ENCODE peak calls at places on chromosomes 4 and X, in four cellular contexts. H, U, K and L are unnamed samples.
A peak's percentile ranks its signal among the peaks of the same experiment; 100 is the strongest.

GRCh38 chr4:2911868-2912267 is 51.3 kb downstream of the NOP14 start:
- DNase-seq in H (no peak), U (no peak), K (no peak), L (no peak)

GRCh38 chr4:20418865-20419451 is 167.3 kb downstream of the SLIT2 start:
- DNase-seq in H (peak; percentile 76), U (peak; percentile 48), K (peak; percentile 27), L (peak; percentile 21)

GRCh38 chr4:140174535-140174934 is 20.6 kb upstream of the MAML3 start:
- DNase-seq in H (no peak), U (no peak), K (no peak), L (no peak)

GRCh38 chrX:97102938-97103337 is 219.2 kb downstream of the RPA4 start:
- DNase-seq in H (no peak), U (no peak), K (no peak), L (no peak)

GRCh38 chr4:10590896-10591295 is 93.7 kb downstream of the CLNK start:
- DNase-seq in H (no peak), U (no peak), K (no peak), L (no peak)

GRCh38 chrX:47746446-47746845 is 87.5 kb upstream of the UXT start:
- DNase-seq in H (no peak), U (no peak), K (no peak), L (no peak)

GRCh38 chrX:2283111-2283847 is 217.5 kb downstream of the DHRSX start:
- DNase-seq in H (no peak), U (no peak), K (no peak), L (no peak)

GRCh38 chr4:27888523-27888922 is 1027.9 kb downstream of the STIM2 start:
- DNase-seq in H (no peak), U (no peak), K (no peak), L (no peak)

GRCh38 chrX:71458866-71459265 is 74.0 kb upstream of the OGT start:
- DNase-seq in H (no peak), U (peak; percentile 1), K (no peak), L (no peak)

GRCh38 chr4:52939739-52940138 is 77.6 kb downstream of the RASL11B start:
- DNase-seq in H (no peak), U (peak; percentile 34), K (no peak), L (no peak)

GRCh38 chr4:38414410-38414809 is 249.6 kb upstream of the KLF3 start:
- DNase-seq in H (no peak), U (no peak), K (no peak), L (no peak)

GRCh38 chrX:13077168-13077567 is 32.7 kb upstream of the FAM9C start:
- DNase-seq in H (peak; percentile 64), U (no peak), K (no peak), L (no peak)

GRCh38 chr4:74397748-74398426 is 32.9 kb downstream of the EREG start:
- DNase-seq in H (peak; percentile 30), U (no peak), K (no peak), L (no peak)

GRCh38 chr4:6106156-6106555 is 87.9 kb upstream of the C4orf50 start:
- DNase-seq in H (no peak), U (no peak), K (no peak), L (no peak)

GRCh38 chr4:37872310-37872988 is 18.4 kb upstream of the TBC1D1 start:
- DNase-seq in H (no peak), U (no peak), K (no peak), L (no peak)

GRCh38 chr4:186651624-186652023 is 72.0 kb downstream of the FAT1 start:
- DNase-seq in H (peak; percentile 37), U (peak; percentile 33), K (no peak), L (no peak)

GRCh38 chrX:67104982-67105757 is 438.7 kb upstream of the AR start:
- DNase-seq in H (no peak), U (no peak), K (no peak), L (no peak)

GRCh38 chr4:105281016-105281415 is 134.3 kb downstream of the TET2 start:
- DNase-seq in H (no peak), U (no peak), K (no peak), L (no peak)

GRCh38 chr4:99410075-99410474 is 25.1 kb downstream of the ADH7 start:
- DNase-seq in H (no peak), U (no peak), K (no peak), L (no peak)

GRCh38 chr4:99411041-99411440 is 24.1 kb downstream of the ADH7 start:
- DNase-seq in H (no peak), U (no peak), K (no peak), L (no peak)

GRCh38 chr4:99417125-99417524 is 18.0 kb downstream of the ADH7 start:
- DNase-seq in H (no peak), U (no peak), K (no peak), L (no peak)

GRCh38 chr4:99413160-99413559 is 22.0 kb downstream of the ADH7 start:
- DNase-seq in H (no peak), U (no peak), K (no peak), L (no peak)

DNA sequence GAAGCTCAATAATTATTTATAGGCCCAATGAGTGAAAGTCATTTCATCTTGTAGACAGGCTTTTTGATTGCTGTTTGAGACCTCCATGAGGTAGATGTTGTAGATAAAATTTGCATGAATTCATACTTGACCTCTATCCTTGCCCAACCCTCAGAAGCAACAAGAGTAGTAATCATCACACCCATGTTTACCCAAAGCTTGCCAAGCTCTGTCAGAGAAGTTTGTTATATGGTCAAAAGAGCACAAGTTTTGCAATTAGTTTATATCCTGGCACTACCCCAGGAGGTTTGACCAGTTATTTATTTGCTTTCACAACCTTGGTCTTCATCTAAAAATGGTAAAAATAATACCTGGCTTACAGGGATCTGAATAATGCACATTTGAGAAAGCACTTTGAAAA is 20.7 kb downstream of the ADH7 start:
- DNase-seq in H (no peak), U (no peak), K (no peak), L (no peak)
- TF ChIP-seq POLR2AphosphoS5 in H (no peak), U (no peak), K (no peak), L (no peak)

GRCh38 chrX:3461824-3462508 is 115.5 kb upstream of the MXRA5 start:
- DNase-seq in H (no peak), U (no peak), K (no peak), L (no peak)
- H3K4me2 ChIP-seq in H (no peak overlapping the region), U (no peak overlapping the region), K (peak overlapping the region; percentile 50), L (no peak overlapping the region)

DNA sequence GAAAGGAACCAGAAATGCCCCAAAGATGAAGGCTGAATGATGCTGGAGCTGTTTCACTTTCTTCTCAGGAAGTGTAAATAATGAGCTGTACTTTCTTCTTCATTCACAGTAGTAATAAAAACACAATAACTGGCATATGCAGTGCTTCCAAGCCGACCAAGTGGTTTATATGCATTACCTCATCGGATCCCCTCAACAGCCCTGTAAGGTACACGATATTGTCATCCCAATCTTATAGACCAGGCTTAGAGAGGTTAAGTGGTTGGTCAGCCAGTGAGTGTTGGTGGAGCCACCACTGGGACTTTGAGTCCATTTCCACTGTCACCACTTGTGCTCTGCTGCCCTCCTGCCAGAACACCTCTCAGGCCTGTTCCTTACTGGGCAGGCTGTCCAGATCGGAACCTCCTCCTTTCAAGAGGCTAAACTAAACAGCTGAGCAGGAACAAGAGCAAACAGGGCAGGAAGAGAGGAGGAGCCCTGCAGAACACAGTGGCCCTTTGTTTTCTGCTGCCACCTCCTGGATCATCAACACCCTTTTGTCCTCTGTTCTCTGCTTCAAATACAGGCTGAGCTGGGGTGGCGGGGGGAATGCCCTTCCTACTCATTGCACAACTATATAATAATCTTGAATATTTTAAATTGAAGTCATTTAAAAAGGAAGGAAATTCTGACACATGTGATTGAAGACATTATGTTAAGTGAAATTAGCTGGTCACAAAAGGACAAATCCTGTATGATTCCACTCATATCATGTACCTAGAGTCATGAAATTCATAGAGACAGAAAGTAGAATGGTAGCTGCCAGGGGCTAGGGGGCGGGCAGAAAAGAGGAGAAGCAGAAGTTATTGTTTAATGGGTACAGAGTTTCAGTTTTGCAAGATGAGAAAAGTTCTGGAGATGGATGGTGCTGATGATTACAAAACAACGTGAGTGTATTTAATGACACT is 112.5 kb upstream of the ATP6AP2 start:
- DNase-seq in H (peak; percentile 27), U (peak; percentile 39), K (peak; percentile 38), L (peak; percentile 47)
- TF ChIP-seq POLR2AphosphoS5 in H (no peak), U (no peak), K (no peak), L (no peak)

DNA sequence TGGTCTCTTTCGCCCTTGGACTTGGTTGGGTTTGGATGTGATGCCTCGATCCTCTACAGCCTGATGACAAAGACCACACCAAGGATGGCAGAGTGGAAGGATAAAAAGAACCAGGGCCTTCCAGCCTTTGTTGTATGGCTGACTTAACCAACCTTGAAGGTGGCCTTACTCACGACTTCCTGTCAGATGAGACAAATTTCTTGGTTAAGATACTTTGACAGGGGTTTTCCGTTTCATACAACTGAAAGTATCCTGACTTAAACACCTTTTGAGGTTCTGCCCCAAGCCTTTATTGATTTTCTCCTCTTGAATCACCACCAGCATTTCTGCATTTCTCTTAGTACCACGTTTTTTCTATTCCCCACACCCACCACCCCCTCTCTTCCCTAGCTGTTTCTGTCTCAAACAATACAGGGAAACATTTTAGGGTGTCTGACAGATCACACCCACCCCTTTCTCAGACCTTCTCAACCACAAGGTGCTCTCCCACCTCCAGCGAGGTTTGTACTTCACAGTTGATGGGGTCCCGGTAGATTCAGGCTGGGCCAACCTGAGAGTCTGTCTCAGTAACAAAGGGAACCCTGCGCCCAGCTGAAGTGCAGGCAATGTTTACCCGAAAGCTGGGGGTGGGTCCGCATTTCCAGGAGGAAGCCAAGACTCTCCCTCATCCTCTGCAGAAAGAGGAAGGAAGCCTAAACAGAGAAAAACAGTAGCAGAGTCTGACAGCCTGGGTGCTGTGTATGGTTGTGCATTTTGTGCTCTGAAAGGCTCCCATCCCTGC is 5.0 kb upstream of the TSPAN5 start:
- DNase-seq in H (no peak), U (no peak), K (no peak), L (no peak)
- H3K4me2 ChIP-seq in H (no peak overlapping the region), U (peak overlapping the region; percentile 47), K (no peak overlapping the region), L (peak overlapping the region; percentile 88)

GRCh38 chrX:23434356-23434884 is 99.8 kb downstream of the PTCHD1 start:
- DNase-seq in H (no peak), U (no peak), K (no peak), L (no peak)
- TF ChIP-seq POLR2AphosphoS5 in H (no peak), U (no peak), K (no peak), L (no peak)

GRCh38 chr4:156941940-156942548 is 29.6 kb downstream of the PDGFC start:
- DNase-seq in H (peak; percentile 88), U (peak; percentile 78), K (no peak), L (no peak)
- H3K4me2 ChIP-seq in H (peak overlapping the region; percentile 60), U (no peak overlapping the region), K (peak overlapping the region; percentile 63), L (no peak overlapping the region)

GRCh38 chr4:173235050-173235449 is 66.4 kb downstream of the GALNT7 start:
- DNase-seq in H (no peak), U (no peak), K (peak; percentile 17), L (no peak)

GRCh38 chr4:173237722-173238121 is 69.1 kb downstream of the GALNT7 start:
- DNase-seq in H (no peak), U (no peak), K (no peak), L (no peak)

GRCh38 chr4:173240696-173241095 is 72.1 kb downstream of the GALNT7 start:
- DNase-seq in H (no peak), U (peak; percentile 69), K (no peak), L (no peak)

GRCh38 chr4:173231916-173232315 is 63.3 kb downstream of the GALNT7 start:
- DNase-seq in H (peak; percentile 79), U (no peak), K (no peak), L (no peak)

GRCh38 chr4:173237152-173237551 is 68.5 kb downstream of the GALNT7 start:
- DNase-seq in H (no peak), U (no peak), K (peak; percentile 22), L (no peak)
- TF ChIP-seq POLR2AphosphoS5 in H (no peak), U (no peak), K (no peak), L (no peak)